ENCODE peak calls at places on chromosomes 1 and 21, in ten cellular contexts. Q, N, F, E, P, O, C, T, H and M are unnamed samples.
A peak's percentile ranks its signal among the peaks of the same experiment; 100 is the strongest.

GRCh38 chr21:41786521-41786987 is 19.7 kb upstream of the RIPK4 start:
- DNase-seq in Q (peak; percentile 94), N (no peak), F (no peak), E (no peak), P (no peak), O (peak; percentile 73), C (no peak), T (peak; percentile 99), H (no peak), M (no peak)

GRCh38 chr1:117161887-117162286 is 40.3 kb upstream of the TRIM45 start:
- DNase-seq in Q (no peak), N (no peak), F (no peak), E (no peak), P (no peak), O (no peak), C (no peak), T (no peak), H (no peak), M (no peak)

GRCh38 chr1:110196917-110197782 is 13.0 kb upstream of the KCNC4 start:
- DNase-seq in Q (no peak), N (peak; percentile 51), F (peak; percentile 55), E (no peak), P (peak; percentile 65), O (peak; percentile 50), C (peak; percentile 46), T (peak; percentile 46), H (no peak), M (peak; percentile 95)

GRCh38 chr1:23598424-23598823 is 39.1 kb upstream of the ID3 start:
- DNase-seq in Q (no peak), N (no peak), F (peak; percentile 40), E (no peak), P (no peak), O (no peak), C (no peak), T (no peak), H (no peak), M (no peak)

GRCh38 chr1:197976368-197976767 is 59.2 kb downstream of the LHX9 start:
- DNase-seq in Q (no peak), N (peak; percentile 18), F (no peak), E (no peak), P (no peak), O (no peak), C (no peak), T (peak; percentile 63), H (no peak), M (no peak)

GRCh38 chr1:246390855-246391254 is 116.2 kb downstream of the SMYD3 start:
- DNase-seq in Q (no peak), N (no peak), F (no peak), E (no peak), P (no peak), O (no peak), C (no peak), T (no peak), H (no peak), M (no peak)

GRCh38 chr21:35046223-35046690 is 2.8 kb downstream of the RUNX1 start:
- DNase-seq in Q (no peak), N (no peak), F (no peak), E (no peak), P (no peak), O (no peak), C (no peak), T (no peak), H (no peak), M (no peak)

GRCh38 chr21:26849428-26850115 is 4.4 kb upstream of the ADAMTS1 start:
- DNase-seq in Q (no peak), N (peak; percentile 84), F (no peak), E (no peak), P (peak; percentile 86), O (peak; percentile 89), C (peak; percentile 62), T (peak; percentile 37), H (no peak), M (no peak)

GRCh38 chr1:157431751-157432150 is 120.6 kb downstream of the FCRL5 start:
- DNase-seq in Q (no peak), N (peak; percentile 80), F (no peak), E (no peak), P (peak; percentile 9), O (peak; percentile 75), C (no peak), T (peak; percentile 84), H (no peak), M (no peak)

GRCh38 chr1:198686069-198686728 is 47.4 kb downstream of the PTPRC start:
- DNase-seq in Q (no peak), N (peak; percentile 71), F (no peak), E (no peak), P (peak; percentile 70), O (peak; percentile 76), C (peak; percentile 52), T (peak; percentile 32), H (no peak), M (no peak)

GRCh38 chr1:200367841-200368534 is 41.8 kb downstream of the ZNF281 start:
- DNase-seq in Q (no peak), N (peak; percentile 87), F (no peak), E (no peak), P (peak; percentile 86), O (peak; percentile 85), C (no peak), T (no peak), H (no peak), M (peak; percentile 44)

GRCh38 chr1:207922554-207922953 is 11.6 kb upstream of the CD34 start:
- DNase-seq in Q (no peak), N (no peak), F (no peak), E (peak; percentile 51), P (no peak), O (no peak), C (no peak), T (no peak), H (no peak), M (no peak)

GRCh38 chr1:52306227-52307006 is 59.6 kb downstream of the CC2D1B start:
- DNase-seq in Q (no peak), N (no peak), F (no peak), E (no peak), P (no peak), O (no peak), C (no peak), T (no peak), H (no peak), M (no peak)

GRCh38 chr1:41983451-41983850 is 64.7 kb upstream of the HIVEP3 start:
- DNase-seq in Q (no peak), N (no peak), F (no peak), E (no peak), P (no peak), O (no peak), C (no peak), T (peak; percentile 52), H (no peak), M (no peak)

GRCh38 chr1:11114966-11115365 is 15.3 kb upstream of the EXOSC10 start:
- DNase-seq in Q (no peak), N (no peak), F (no peak), E (no peak), P (no peak), O (no peak), C (no peak), T (no peak), H (no peak), M (no peak)

GRCh38 chr1:168686666-168687065 is 42.3 kb downstream of the DPT start:
- DNase-seq in Q (no peak), N (no peak), F (no peak), E (no peak), P (no peak), O (no peak), C (no peak), T (no peak), H (no peak), M (no peak)

GRCh38 chr1:168689726-168690602 is 39.0 kb downstream of the DPT start:
- DNase-seq in Q (no peak), N (peak; percentile 20), F (no peak), E (no peak), P (no peak), O (peak; percentile 78), C (no peak), T (peak; percentile 67), H (no peak), M (no peak)

GRCh38 chr1:168691541-168691940 is 37.5 kb downstream of the DPT start:
- DNase-seq in Q (no peak), N (no peak), F (no peak), E (no peak), P (no peak), O (no peak), C (no peak), T (no peak), H (no peak), M (no peak)

GRCh38 chr1:168688679-168689657 is 40.0 kb downstream of the DPT start:
- DNase-seq in Q (no peak), N (no peak), F (no peak), E (no peak), P (no peak), O (no peak), C (no peak), T (no peak), H (no peak), M (no peak)

GRCh38 chr1:168687796-168688195 is 41.2 kb downstream of the DPT start:
- DNase-seq in Q (no peak), N (no peak), F (no peak), E (no peak), P (no peak), O (no peak), C (no peak), T (no peak), H (no peak), M (no peak)
- TF ChIP-seq CTCF in Q (no peak), N (no peak), F (no peak), E (no peak), P (peak; percentile 12), O (no peak), C (no peak), T (peak; percentile 18), H (no peak), M (no peak)

GRCh38 chr1:147547065-147547464 is 5.8 kb downstream of the BCL9 start:
- DNase-seq in Q (no peak), N (no peak), F (no peak), E (no peak), P (no peak), O (no peak), C (no peak), T (no peak), H (no peak), M (no peak)
- TF ChIP-seq CTCF in Q (no peak), N (no peak), F (no peak), E (no peak), P (no peak), O (no peak), C (no peak), T (no peak), H (no peak), M (no peak)

GRCh38 chr1:223233410-223234163 is 90.5 kb upstream of the TLR5 start:
- DNase-seq in Q (no peak), N (peak; percentile 80), F (no peak), E (no peak), P (peak; percentile 79), O (peak; percentile 87), C (no peak), T (peak; percentile 94), H (peak; percentile 13), M (no peak)
- TF ChIP-seq CTCF in Q (no peak), N (no peak), F (no peak), E (no peak), P (peak; percentile 9), O (peak; percentile 28), C (no peak), T (no peak), H (no peak), M (no peak)

GRCh38 chr1:83631836-83632235 is 367.1 kb downstream of the TTLL7 start:
- DNase-seq in Q (no peak), N (no peak), F (no peak), E (no peak), P (no peak), O (no peak), C (no peak), T (no peak), H (no peak), M (no peak)
- TF ChIP-seq CTCF in Q (no peak), N (no peak), F (no peak), E (no peak), P (no peak), O (no peak), C (no peak), T (no peak), H (no peak), M (no peak)